ENCODE peak calls at places on chromosome 1, in four cellular contexts. One of them, this sample, is unnamed.
A peak's percentile ranks its signal among the peaks of the same experiment; 100 is the strongest.

GRCh38 chr1:25033828-25034451 is 103.9 kb upstream of the RUNX3 start:
- DNase-seq in brain microvascular endothelial cell: no peak
- DNase-seq in CD8-positive, alpha-beta T cell: no peak
- DNase-seq in GM13976: peak; percentile 67
- DNase-seq in this sample: peak; percentile 95

GRCh38 chr1:232574867-232575523 is 54.9 kb downstream of the SIPA1L2 start:
- DNase-seq in brain microvascular endothelial cell: no peak
- DNase-seq in CD8-positive, alpha-beta T cell: no peak
- DNase-seq in GM13976: no peak
- DNase-seq in this sample: no peak

GRCh38 chr1:30523055-30524020 is 200.0 kb downstream of the MATN1 start:
- DNase-seq in brain microvascular endothelial cell: peak; percentile 73
- DNase-seq in CD8-positive, alpha-beta T cell: no peak
- DNase-seq in GM13976: no peak
- DNase-seq in this sample: no peak

GRCh38 chr1:153921803-153922075 is 1.0 kb downstream of the GATAD2B start:
- DNase-seq in brain microvascular endothelial cell: no peak
- DNase-seq in CD8-positive, alpha-beta T cell: no peak
- DNase-seq in GM13976: no peak
- DNase-seq in this sample: no peak

GRCh38 chr1:54885863-54886723 is 902 bp downstream of the DHCR24 start:
- DNase-seq in brain microvascular endothelial cell: no peak
- DNase-seq in CD8-positive, alpha-beta T cell: no peak
- DNase-seq in GM13976: no peak
- DNase-seq in this sample: no peak

GRCh38 chr1:28591708-28592313 is at the start of gene RAB42:
- DNase-seq in brain microvascular endothelial cell: no peak
- DNase-seq in CD8-positive, alpha-beta T cell: peak; percentile 6
- DNase-seq in GM13976: peak; percentile 52
- DNase-seq in this sample: no peak

GRCh38 chr1:30652151-30652915 is 71.1 kb downstream of the MATN1 start:
- DNase-seq in brain microvascular endothelial cell: no peak
- DNase-seq in CD8-positive, alpha-beta T cell: no peak
- DNase-seq in GM13976: no peak
- DNase-seq in this sample: no peak

GRCh38 chr1:11216074-11216473 is 26.9 kb downstream of the ANGPTL7 start:
- DNase-seq in brain microvascular endothelial cell: no peak
- DNase-seq in CD8-positive, alpha-beta T cell: no peak
- DNase-seq in GM13976: no peak
- DNase-seq in this sample: no peak

DNA sequence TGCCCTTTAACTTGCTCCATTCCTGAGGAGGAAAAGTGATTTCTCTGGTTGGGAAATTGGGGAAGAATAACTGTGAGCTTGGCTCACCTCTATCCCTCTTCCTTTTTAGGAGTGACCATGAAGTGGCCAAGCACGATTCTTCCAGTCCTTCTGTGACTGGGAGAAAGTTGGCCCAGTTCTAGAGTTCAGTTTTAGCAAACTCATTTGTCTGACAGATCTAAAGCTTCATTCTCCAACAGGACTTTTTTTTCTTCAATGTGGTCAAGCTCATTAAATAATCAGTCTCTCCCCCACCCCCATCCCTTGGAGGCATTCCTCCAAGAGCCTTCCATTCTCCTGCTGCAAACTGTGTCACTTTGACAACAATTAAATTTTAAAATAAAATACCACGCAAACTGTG is 6.4 kb upstream of the AGL start:
- DNase-seq in brain microvascular endothelial cell: no peak
- DNase-seq in CD8-positive, alpha-beta T cell: no peak
- DNase-seq in GM13976: no peak
- DNase-seq in this sample: no peak
- TF ChIP-seq CTCF in brain microvascular endothelial cell: no peak
- TF ChIP-seq CTCF in CD8-positive, alpha-beta T cell: no peak
- TF ChIP-seq CTCF in GM13976: no peak
- TF ChIP-seq CTCF in this sample: no peak

DNA sequence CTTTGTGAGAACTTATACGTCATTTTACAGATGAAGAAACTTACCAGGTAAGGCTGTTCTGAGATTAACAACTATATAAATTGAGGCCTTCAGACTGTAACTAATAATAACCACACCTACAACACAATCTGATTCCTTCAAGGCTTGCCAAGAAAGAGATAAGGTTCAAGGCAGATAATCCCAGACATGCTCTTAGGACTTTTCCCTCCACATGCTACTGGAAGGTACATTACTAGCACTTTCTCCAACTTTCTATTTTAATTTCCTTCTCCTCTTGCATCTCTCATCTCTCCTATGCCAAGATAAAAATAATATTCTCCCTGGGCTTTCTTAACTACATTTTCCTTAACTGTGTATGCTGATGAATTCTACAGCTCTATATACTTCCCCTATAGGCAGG is 18.9 kb upstream of the NRAS start:
- DNase-seq in brain microvascular endothelial cell: no peak
- DNase-seq in CD8-positive, alpha-beta T cell: no peak
- DNase-seq in GM13976: no peak
- DNase-seq in this sample: no peak
- TF ChIP-seq CTCF in brain microvascular endothelial cell: no peak
- TF ChIP-seq CTCF in CD8-positive, alpha-beta T cell: no peak
- TF ChIP-seq CTCF in GM13976: no peak
- TF ChIP-seq CTCF in this sample: no peak

DNA sequence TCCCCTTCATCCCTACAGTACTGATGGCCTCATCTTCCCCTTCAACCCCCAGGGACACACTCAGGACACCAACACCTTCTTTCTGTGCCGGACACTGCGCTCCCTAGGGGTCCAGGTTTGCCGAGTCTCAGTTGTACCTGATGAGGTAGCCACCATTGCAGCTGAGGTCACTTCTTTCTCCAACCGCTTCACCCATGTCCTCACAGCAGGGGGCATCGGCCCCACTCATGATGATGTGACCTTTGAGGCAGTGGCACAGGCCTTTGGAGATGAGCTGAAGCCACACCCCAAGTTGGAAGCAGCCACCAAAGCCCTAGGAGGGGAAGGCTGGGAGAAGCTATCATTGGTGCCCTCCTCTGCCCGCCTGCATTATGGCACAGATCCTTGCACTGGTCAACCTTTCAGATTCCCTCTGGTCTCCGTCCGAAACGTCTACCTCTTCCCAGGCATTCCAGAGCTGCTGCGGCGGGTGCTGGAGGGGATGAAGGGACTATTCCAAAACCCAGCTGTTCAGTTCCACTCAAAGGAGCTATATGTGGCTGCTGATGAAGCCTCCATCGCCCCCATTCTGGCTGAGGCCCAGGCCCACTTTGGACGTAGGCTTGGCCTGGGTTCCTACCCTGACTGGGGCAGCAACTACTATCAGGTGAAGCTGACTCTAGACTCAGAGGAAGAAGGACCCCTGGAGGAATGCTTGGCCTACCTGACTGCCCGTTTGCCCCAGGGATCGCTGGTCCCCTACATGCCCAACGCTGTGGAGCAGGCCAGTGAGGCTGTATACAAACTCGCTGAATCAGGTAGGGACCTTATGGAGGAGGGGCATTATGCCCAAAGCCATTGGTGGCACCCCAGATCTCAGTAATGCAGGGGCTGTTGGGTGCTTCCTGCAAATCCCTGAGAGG is 5.1 kb upstream of the LENEP start:
- DNase-seq in brain microvascular endothelial cell: no peak
- DNase-seq in CD8-positive, alpha-beta T cell: no peak
- DNase-seq in GM13976: no peak
- DNase-seq in this sample: no peak
- TF ChIP-seq CTCF in brain microvascular endothelial cell: no peak
- TF ChIP-seq CTCF in CD8-positive, alpha-beta T cell: no peak
- TF ChIP-seq CTCF in GM13976: no peak
- TF ChIP-seq CTCF in this sample: no peak

GRCh38 chr1:68291763-68292384 is 59.6 kb upstream of the WLS start:
- DNase-seq in brain microvascular endothelial cell: peak; percentile 61
- DNase-seq in CD8-positive, alpha-beta T cell: no peak
- DNase-seq in GM13976: no peak
- DNase-seq in this sample: no peak
- TF ChIP-seq CTCF in brain microvascular endothelial cell: no peak
- TF ChIP-seq CTCF in CD8-positive, alpha-beta T cell: no peak
- TF ChIP-seq CTCF in GM13976: no peak
- TF ChIP-seq CTCF in this sample: no peak

GRCh38 chr1:33460947-33461629 is 11.4 kb upstream of the ZSCAN20 start:
- DNase-seq in brain microvascular endothelial cell: no peak
- DNase-seq in CD8-positive, alpha-beta T cell: no peak
- DNase-seq in GM13976: peak; percentile 65
- DNase-seq in this sample: peak; percentile 74

GRCh38 chr1:33456302-33456886 is 16.1 kb upstream of the ZSCAN20 start:
- DNase-seq in brain microvascular endothelial cell: peak; percentile 58
- DNase-seq in CD8-positive, alpha-beta T cell: no peak
- DNase-seq in GM13976: no peak
- DNase-seq in this sample: no peak

GRCh38 chr1:33454646-33455282 is 17.7 kb upstream of the ZSCAN20 start:
- DNase-seq in brain microvascular endothelial cell: no peak
- DNase-seq in CD8-positive, alpha-beta T cell: no peak
- DNase-seq in GM13976: no peak
- DNase-seq in this sample: no peak

GRCh38 chr1:33459766-33460543 is 12.5 kb upstream of the ZSCAN20 start:
- DNase-seq in brain microvascular endothelial cell: peak; percentile 44
- DNase-seq in CD8-positive, alpha-beta T cell: no peak
- DNase-seq in GM13976: no peak
- DNase-seq in this sample: no peak

DNA sequence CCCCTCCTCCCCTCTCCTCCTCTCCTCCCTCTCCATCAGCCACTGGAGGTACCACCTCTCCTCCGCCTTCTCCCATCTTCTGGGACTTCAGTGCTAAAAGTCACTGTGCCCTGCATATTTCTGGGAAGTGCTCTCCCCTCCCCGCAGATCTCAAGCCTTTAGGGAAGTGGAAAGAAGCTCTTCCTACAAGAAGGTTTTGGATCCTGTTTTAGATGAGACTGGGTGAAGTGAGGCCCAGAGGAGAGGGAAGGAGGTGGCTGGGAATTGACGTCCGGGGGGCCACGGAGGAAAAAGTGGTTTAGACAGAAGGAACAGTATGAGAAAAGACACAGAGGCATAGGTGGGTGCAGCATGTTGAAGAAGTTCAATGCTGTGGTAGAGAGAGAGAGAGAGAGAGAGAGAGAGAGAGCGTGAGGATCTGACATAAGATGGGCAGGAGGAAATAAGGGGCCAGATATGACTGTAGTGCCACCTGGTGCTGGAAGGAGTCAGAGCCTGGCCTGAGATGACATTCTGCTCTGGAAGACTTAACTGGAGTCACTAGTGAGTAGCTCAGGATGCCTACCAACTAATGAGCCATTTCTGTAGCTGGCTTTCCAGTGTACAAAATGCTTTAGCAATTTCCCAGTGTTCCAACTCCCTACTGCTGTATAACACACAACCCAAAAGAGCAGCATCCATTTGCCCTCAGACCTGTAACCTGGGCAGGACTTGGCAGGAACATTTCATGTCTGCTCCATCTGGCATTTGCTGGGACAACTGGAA is 16.7 kb upstream of the ZSCAN20 start:
- DNase-seq in brain microvascular endothelial cell: peak; percentile 90
- DNase-seq in CD8-positive, alpha-beta T cell: no peak
- DNase-seq in GM13976: peak; percentile 74
- DNase-seq in this sample: peak; percentile 62
- TF ChIP-seq CTCF in brain microvascular endothelial cell: peak; percentile 92
- TF ChIP-seq CTCF in CD8-positive, alpha-beta T cell: no peak
- TF ChIP-seq CTCF in GM13976: peak; percentile 68
- TF ChIP-seq CTCF in this sample: peak; percentile 67

This sample was measured in CD14-positive monocyte.